ENCODE peak calls at places on chromosomes 16 and 17, in nine cellular contexts. P is lung, Y is uterus, N is heart right ventricle, C is Peyer's patch, V is left ventricle myocardium inferior, K is H1, I is upper lobe of right lung, F is suprapubic skin. H is an unnamed sample. For H3K4me1, the result is how much of the 10 kb centered on the place peaks cover.

GRCh38 chr17:74951680-74952421 is 16.2 kb downstream of the OTOP3 start:
- DNase-seq in K (peak), V (no peak), P (no peak), C (no peak), Y (no peak), I (no peak), N (no peak), F (no peak), H (no peak)

GRCh38 chr17:53032861-53033271 is 789.9 kb upstream of the KIF2B start:
- DNase-seq in C (no peak), P (no peak), N (no peak), Y (no peak), V (no peak), K (peak), F (no peak), I (no peak), H (no peak)

GRCh38 chr17:73588291-73589095 is 55.8 kb downstream of the SDK2 start:
- DNase-seq in V (no peak), C (peak), K (no peak), N (no peak), I (no peak), Y (no peak), P (no peak), F (no peak), H (no peak)

GRCh38 chr16:20359997-20360396 is 7.5 kb upstream of the UMOD start:
- DNase-seq in F (no peak), P (no peak), C (no peak), Y (no peak), K (peak), N (no peak), I (no peak), V (no peak), H (no peak)

GRCh38 chr16:88727871-88728270 is 21.6 kb downstream of the CTU2 start:
- DNase-seq in Y (no peak), P (no peak), K (no peak), F (no peak), V (peak), N (no peak), C (no peak), I (no peak), H (no peak)

GRCh38 chr16:73125860-73126259 is 77.9 kb upstream of the ZFHX3 start:
- DNase-seq in I (no peak), C (no peak), P (no peak), N (no peak), K (no peak), F (no peak), V (no peak), Y (no peak), H (no peak)

GRCh38 chr17:16352838-16353701 is at the start of gene CENPV:
- DNase-seq in C (peak), I (peak), K (peak), Y (peak), N (peak), P (peak), F (peak), V (peak), H (peak)

GRCh38 chr17:51640108-51640622 is 379.8 kb downstream of the UTP18 start:
- DNase-seq in C (no peak), N (no peak), I (no peak), K (peak), F (no peak), P (no peak), Y (no peak), V (no peak), H (no peak)

GRCh38 chr17:48472485-48473281 is 42.7 kb upstream of the SKAP1 start:
- DNase-seq in Y (no peak), C (no peak), F (no peak), I (no peak), V (no peak), K (no peak), P (no peak), N (no peak), H (no peak)

GRCh38 chr17:80113033-80113484 is 11.7 kb downstream of the GAA start:
- DNase-seq in K (peak), N (no peak), P (no peak), F (peak), V (no peak), I (no peak), Y (no peak), C (no peak), H (no peak)

GRCh38 chr17:19398301-19399181 is 11.6 kb upstream of the MFAP4 start:
- DNase-seq in V (peak), F (peak), K (no peak), Y (no peak), I (peak), C (no peak), N (peak), P (peak), H (peak)

GRCh38 chr16:53207810-53208752 is 153.3 kb downstream of the CHD9 start:
- DNase-seq in I (no peak), P (peak), Y (no peak), V (no peak), F (no peak), K (peak), C (no peak), N (no peak), H (no peak)

GRCh38 chr17:58641937-58642336 is 49.9 kb downstream of the TEX14 start:
- DNase-seq in P (no peak), K (no peak), F (no peak), I (no peak), C (no peak), V (no peak), Y (no peak), N (no peak), H (no peak)

GRCh38 chr17:41413982-41414381 is 10.4 kb downstream of the KRT37 start:
- DNase-seq in K (no peak), P (no peak), Y (no peak), F (no peak), C (no peak), V (no peak), N (no peak), I (no peak), H (no peak)

GRCh38 chr16:90020260-90020837 is 1.1 kb upstream of the DBNDD1 start:
- DNase-seq in C (no peak), N (no peak), I (no peak), P (no peak), K (no peak), V (no peak), F (no peak), Y (no peak), H (no peak)

GRCh38 chr17:72913315-72913714 is 179.2 kb downstream of the SLC39A11 start:
- DNase-seq in C (no peak), V (no peak), Y (no peak), K (no peak), N (no peak), I (no peak), P (no peak), F (no peak), H (no peak)

GRCh38 chr16:81214745-81215166 is 23.7 kb upstream of the BCO1 start:
- DNase-seq in N (no peak), P (no peak), K (peak), C (no peak), Y (no peak), V (no peak), F (no peak), I (no peak), H (no peak)

GRCh38 chr16:21646721-21647561 is 5.5 kb downstream of the IGSF6 start:
- DNase-seq in F (no peak), K (no peak), P (no peak), Y (no peak), I (no peak), V (no peak), N (no peak), C (peak), H (no peak)

GRCh38 chr16:3152273-3153076 is 17.6 kb downstream of the ZNF213 start:
- DNase-seq in P (peak), N (peak), Y (peak), I (peak), C (peak), F (peak), V (peak), K (peak), H (peak)

GRCh38 chr17:20262116-20262977 is 205.0 kb downstream of the LGALS9B start:
- DNase-seq in K (no peak), Y (no peak), F (no peak), C (no peak), P (no peak), I (no peak), N (no peak), V (no peak), H (no peak)

GRCh38 chr17:62732125-62732524 is 76.0 kb downstream of the MARCHF10 start:
- DNase-seq in N (no peak), V (no peak), F (no peak), P (no peak), C (no peak), I (no peak), Y (no peak), K (no peak), H (no peak)

GRCh38 chr17:17902357-17902756 is 65.6 kb upstream of the SREBF1 start:
- DNase-seq in N (no peak), C (no peak), F (no peak), Y (no peak), K (no peak), V (no peak), I (no peak), P (no peak), H (no peak)
- H3K4me3 ChIP-seq in N (no peak), C (no peak), F (no peak), Y (no peak), K (no peak), V (no peak), I (no peak), P (no peak), H (no peak)

DNA sequence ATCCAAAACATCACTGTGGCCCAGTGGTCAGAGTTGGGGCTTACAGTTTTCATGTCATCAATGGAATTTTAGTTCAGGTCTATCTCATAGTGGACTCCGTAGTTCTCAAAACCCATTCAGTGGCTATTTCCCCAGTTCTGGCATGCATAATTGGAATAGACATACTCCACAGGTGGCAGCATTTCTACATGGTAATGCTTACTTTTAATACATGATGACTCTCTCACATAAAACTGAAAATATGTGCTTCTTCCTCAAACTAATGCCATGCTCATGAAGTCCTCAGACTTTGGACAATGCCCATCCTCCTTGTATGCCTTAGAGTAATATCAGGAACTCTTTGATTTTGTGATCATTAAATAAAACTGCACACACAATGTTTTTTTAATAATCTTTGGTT is 857.4 kb upstream of the GOT2 start:
- DNase-seq in N (no peak), C (no peak), P (no peak), F (no peak), V (no peak), I (no peak), Y (no peak), K (no peak), H (no peak)
- TF ChIP-seq CTCF in N (no peak), C (no peak), P (no peak), F (no peak), V (no peak), I (no peak), Y (no peak), K (no peak), H (no peak)

DNA sequence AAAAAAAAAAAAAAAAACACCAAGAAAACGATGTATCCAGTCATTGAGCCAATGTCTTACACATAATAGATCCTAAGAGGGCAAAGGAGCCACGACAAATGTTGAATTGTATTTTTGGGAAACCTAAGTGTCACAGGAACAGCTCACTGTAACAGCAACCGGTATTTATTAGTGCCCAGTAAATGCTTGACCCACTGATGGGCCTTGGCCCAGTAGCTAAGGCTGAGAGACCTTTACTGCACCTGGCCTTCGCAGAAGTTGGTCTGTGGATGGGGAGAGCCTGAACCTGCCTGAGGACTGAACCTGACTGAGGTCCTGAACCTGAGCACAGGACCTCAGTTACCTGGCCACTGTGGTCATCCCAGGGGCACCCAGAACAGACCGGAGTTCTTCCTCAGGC is 65.0 kb upstream of the TBX2 start:
- DNase-seq in P (no peak), F (no peak), I (no peak), C (no peak), N (no peak), K (no peak), V (no peak), Y (no peak), H (no peak)
- H3K4me1 ChIP-seq in P (under half), F (under half), I (half or more), C (under half), N (under half), K (under half), V (half or more), Y (under half), H (under half)

GRCh38 chr17:949623-950338 is 29.8 kb downstream of the NXN start:
- DNase-seq in P (no peak), V (no peak), N (no peak), C (no peak), F (no peak), I (no peak), K (no peak), Y (no peak), H (no peak)

GRCh38 chr17:954431-955164 is 25.0 kb downstream of the NXN start:
- DNase-seq in P (peak), C (no peak), I (no peak), F (no peak), Y (peak), V (no peak), K (no peak), N (no peak), H (no peak)

GRCh38 chr17:948284-948852 is 31.2 kb downstream of the NXN start:
- DNase-seq in V (no peak), Y (no peak), F (no peak), I (no peak), K (no peak), N (no peak), P (no peak), C (no peak), H (no peak)

GRCh38 chr17:953767-954166 is 25.8 kb downstream of the NXN start:
- DNase-seq in I (no peak), Y (no peak), F (no peak), P (no peak), C (no peak), V (no peak), N (no peak), K (no peak), H (no peak)

GRCh38 chr17:951388-952132 is 28.0 kb downstream of the NXN start:
- DNase-seq in P (no peak), C (no peak), F (no peak), Y (peak), N (no peak), I (no peak), V (no peak), K (peak), H (peak)
- H3K4me3 ChIP-seq in P (no peak), C (no peak), F (no peak), Y (no peak), N (no peak), I (no peak), V (peak), K (no peak), H (peak)

GRCh38 chr17:49616086-49616485 is 40.4 kb downstream of the NXPH3 start:
- DNase-seq in F (no peak), Y (no peak), V (no peak), K (no peak), N (no peak), I (no peak), C (no peak), P (no peak), H (no peak)
- TF ChIP-seq CTCF in F (no peak), Y (peak), V (peak), K (peak), N (peak), I (peak), C (no peak), P (no peak), H (no peak)

GRCh38 chr16:75238853-75239371 is 12.5 kb downstream of the BCAR1 start:
- DNase-seq in Y (no peak), I (no peak), N (no peak), K (no peak), C (no peak), V (no peak), P (no peak), F (no peak), H (no peak)
- H3K4me1 ChIP-seq in Y (under half), I (under half), N (half or more), K (under half), C (under half), V (half or more), P (under half), F (under half), H (half or more)

DNA sequence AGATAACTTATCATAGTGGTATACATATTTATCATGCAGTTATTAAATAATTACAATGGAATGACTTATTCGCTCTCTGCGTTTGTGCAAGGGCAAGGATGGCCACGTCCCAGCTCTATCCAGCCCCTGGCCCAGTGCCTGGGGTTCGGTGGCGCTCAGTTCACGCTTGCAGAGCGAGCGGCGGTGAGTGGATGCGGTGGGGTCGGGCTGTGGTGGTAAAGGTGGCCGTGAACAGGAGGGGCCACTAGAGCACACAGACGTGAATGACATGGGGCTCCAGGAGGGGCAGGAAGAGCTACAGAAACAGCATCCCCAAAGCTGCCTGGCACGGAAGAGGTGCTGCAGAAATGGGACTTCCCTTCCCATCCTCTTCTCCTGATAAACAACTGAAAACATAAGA is 28.4 kb downstream of the IRF8 start:
- DNase-seq in N (no peak), I (no peak), C (no peak), K (no peak), Y (no peak), F (no peak), V (no peak), P (no peak), H (no peak)
- H3K4me3 ChIP-seq in N (no peak), I (no peak), C (no peak), K (no peak), Y (no peak), F (no peak), V (no peak), P (no peak), H (no peak)